ENCODE peak calls at places on chromosomes 16 and 17, in five cellular contexts. K is fibroblast of lung, V is neural progenitor cell, W is GM23248, Q is mammary epithelial cell. A is an unnamed sample.

GRCh38 chr16:15946257-15947044 is 3.0 kb upstream of the ABCC1 start:
- DNase-seq in W (peak; percentile 89), V (no peak), Q (peak; percentile 80), K (peak; percentile 82), A (peak; percentile 62)

GRCh38 chr17:44363613-44364159 is at the start of gene FAM171A2:
- DNase-seq in W (peak; percentile 82), K (peak; percentile 40), Q (peak; percentile 23), V (peak; percentile 93), A (peak; percentile 58)

GRCh38 chr16:85521737-85522042 is 91.4 kb upstream of the GSE1 start:
- DNase-seq in K (no peak), V (no peak), W (no peak), Q (no peak), A (peak; percentile 33)

GRCh38 chr16:66354321-66354854 is 12.1 kb upstream of the CDH5 start:
- DNase-seq in W (no peak), Q (no peak), K (no peak), V (no peak), A (no peak)

GRCh38 chr17:4881761-4882555 is 17.4 kb upstream of the C17orf107 start:
- DNase-seq in V (peak; percentile 79), W (peak; percentile 64), K (peak; percentile 34), Q (peak; percentile 63), A (peak; percentile 68)

GRCh38 chr17:38541281-38541680 is 64.5 kb downstream of the SRCIN1 start:
- DNase-seq in K (no peak), Q (no peak), V (no peak), W (no peak), A (no peak)

GRCh38 chr17:64006361-64007088 is 8.4 kb downstream of the PRR29 start:
- DNase-seq in W (no peak), Q (no peak), V (no peak), K (no peak), A (no peak)

GRCh38 chr16:49530396-49530795 is 156.8 kb downstream of the C16orf78 start:
- DNase-seq in W (no peak), Q (no peak), V (no peak), K (no peak), A (peak; percentile 63)

GRCh38 chr16:84633622-84634021 is 14.7 kb upstream of the KLHL36 start:
- DNase-seq in W (no peak), K (no peak), V (no peak), Q (no peak), A (no peak)

GRCh38 chr17:69870751-69871199 is 204.2 kb upstream of the KCNJ16 start:
- DNase-seq in W (peak; percentile 78), V (peak; percentile 62), K (peak; percentile 76), Q (peak; percentile 79), A (peak; percentile 1)

GRCh38 chr17:72976971-72977767 is 115.3 kb downstream of the SLC39A11 start:
- DNase-seq in W (peak; percentile 92), Q (peak; percentile 33), V (no peak), K (peak; percentile 89), A (peak; percentile 31)

GRCh38 chr17:28612936-28613872 is 781 bp downstream of the RSKR start:
- DNase-seq in W (peak; percentile 47), Q (peak; percentile 2), V (peak; percentile 74), K (peak; percentile 38), A (peak; percentile 62)

GRCh38 chr17:1030684-1031557 is 34.0 kb downstream of the TIMM22 start:
- DNase-seq in K (peak; percentile 22), V (peak; percentile 24), Q (no peak), W (peak; percentile 18), A (no peak)

GRCh38 chr17:7250655-7251329 is 742 bp downstream of the CTDNEP1 start:
- DNase-seq in W (peak; percentile 37), Q (no peak), K (no peak), V (peak; percentile 38), A (no peak)

GRCh38 chr17:48215583-48216139 is 108.1 kb downstream of the SNX11 start:
- DNase-seq in V (peak; percentile 61), W (peak; percentile 66), K (peak; percentile 56), Q (peak; percentile 31), A (peak; percentile 74)

GRCh38 chr17:61480414-61480807 is 28.2 kb downstream of the TBX4 start:
- DNase-seq in Q (no peak), W (no peak), V (no peak), K (no peak), A (no peak)

GRCh38 chr16:15607700-15608396 is 35.1 kb downstream of the MARF1 start:
- DNase-seq in Q (peak; percentile 6), W (peak; percentile 31), V (no peak), K (peak; percentile 86), A (no peak)

GRCh38 chr17:76414334-76415295 is 30.2 kb downstream of the SPHK1 start:
- DNase-seq in W (peak; percentile 51), V (peak; percentile 21), K (peak; percentile 62), Q (no peak), A (peak; percentile 26)

GRCh38 chr17:43020789-43021738 is 1.1 kb downstream of the VAT1 start:
- DNase-seq in V (peak; percentile 64), K (peak; percentile 58), Q (peak; percentile 47), W (peak; percentile 89), A (no peak)

GRCh38 chr17:15951368-15952047 is 6.6 kb downstream of the ADORA2B start:
- DNase-seq in W (no peak), V (no peak), Q (no peak), K (no peak), A (no peak)

GRCh38 chr17:31318298-31319190 is 2.9 kb downstream of the EVI2A start:
- DNase-seq in V (peak; percentile 18), W (peak; percentile 45), Q (peak; percentile 86), K (peak; percentile 93), A (no peak)

GRCh38 chr16:88066234-88066633 is 115.0 kb downstream of the BANP start:
- DNase-seq in V (no peak), K (no peak), Q (no peak), W (no peak), A (no peak)

GRCh38 chr17:68963958-68964357 is 8.8 kb upstream of the ABCA8 start:
- DNase-seq in K (no peak), Q (no peak), W (peak; percentile 36), V (no peak), A (no peak)

GRCh38 chr17:42403150-42403549 is 14.9 kb upstream of the STAT3 start:
- DNase-seq in K (no peak), V (peak; percentile 68), W (no peak), Q (no peak), A (peak; percentile 15)

GRCh38 chr17:17792551-17793377 is 44.0 kb downstream of the SREBF1 start:
- DNase-seq in K (peak; percentile 49), W (peak; percentile 53), V (peak; percentile 64), Q (no peak), A (peak; percentile 84)

GRCh38 chr17:51445934-51446333 is 185.6 kb downstream of the UTP18 start:
- DNase-seq in W (no peak), V (no peak), Q (no peak), K (no peak), A (no peak)

GRCh38 chr16:18833707-18834505 is 32.6 kb upstream of the ARL6IP1 start:
- DNase-seq in Q (no peak), K (no peak), W (no peak), V (no peak), A (no peak)

GRCh38 chr16:57023541-57024249 is 34.3 kb downstream of the NLRC5 start:
- DNase-seq in Q (no peak), K (no peak), V (no peak), W (no peak), A (no peak)

GRCh38 chr17:47197821-47198220 is 8.7 kb upstream of the CDC27 start:
- DNase-seq in Q (no peak), K (no peak), W (no peak), V (no peak), A (no peak)

GRCh38 chr16:79171504-79172240 is 428.9 kb downstream of the MAF start:
- DNase-seq in V (no peak), K (no peak), W (no peak), Q (no peak), A (no peak)

GRCh38 chr16:86802013-86802412 is 223.7 kb downstream of the FOXL1 start:
- DNase-seq in Q (no peak), K (no peak), V (no peak), W (no peak), A (no peak)

GRCh38 chr16:14177704-14178103 is 106.6 kb downstream of the MRTFB start:
- DNase-seq in Q (no peak), K (no peak), V (no peak), W (no peak), A (no peak)

GRCh38 chr16:3951861-3952332 is 71.4 kb upstream of the CREBBP start:
- DNase-seq in W (peak; percentile 59), V (no peak), K (peak; percentile 64), Q (no peak), A (no peak)

GRCh38 chr17:65544658-65545057 is 16.8 kb downstream of the AXIN2 start:
- DNase-seq in Q (no peak), V (no peak), K (no peak), W (no peak), A (no peak)

GRCh38 chr17:40945414-40945813 is 8.0 kb upstream of the KRT23 start:
- DNase-seq in K (no peak), V (peak; percentile 31), W (no peak), Q (no peak), A (no peak)
- TF ChIP-seq EZH2 in K (no peak), V (no peak), W (no peak), Q (no peak), A (no peak)

DNA sequence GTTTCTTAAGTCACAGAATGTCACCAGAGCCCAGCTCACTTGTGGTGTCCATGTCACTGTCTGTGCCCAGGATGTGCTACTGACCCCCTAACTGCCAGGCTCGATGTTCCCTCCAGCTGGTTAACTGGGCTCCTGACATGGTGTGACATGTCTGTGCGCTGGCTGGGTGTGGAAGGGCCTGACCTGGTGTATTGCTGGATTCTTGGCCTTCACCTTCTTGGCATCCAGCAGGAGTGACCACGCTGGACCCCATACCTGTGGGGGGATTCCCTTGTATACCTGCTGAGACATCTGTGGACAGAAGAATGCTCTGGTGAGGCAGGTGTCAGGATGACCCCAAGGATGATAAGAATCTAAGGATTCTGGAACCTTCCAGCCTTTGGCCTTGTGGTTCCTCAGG is 1690.1 kb downstream of the TP53TG3F start:
- DNase-seq in V (no peak), W (no peak), Q (no peak), K (no peak), A (no peak)
- H3K9me3 ChIP-seq in V (peaks cover 8% of the 10 kb centered on the region), W (no peaks in the 10 kb centered on the region), Q (peaks cover 19% of the 10 kb centered on the region), K (no peaks in the 10 kb centered on the region), A (peaks cover 53% of the 10 kb centered on the region)

GRCh38 chr16:560701-561412 is 663 bp downstream of the PRR35 start:
- DNase-seq in V (no peak), Q (no peak), K (no peak), W (no peak), A (no peak)
- TF ChIP-seq EZH2 in V (peak; percentile 82), Q (peak; percentile 71), K (peak; percentile 98), W (peak; percentile 89), A (peak; percentile 93)

GRCh38 chr17:75307957-75308731 is 18.9 kb upstream of the SLC25A19 start:
- DNase-seq in V (no peak), K (no peak), Q (no peak), W (no peak), A (no peak)
- H3K9me3 ChIP-seq in V (no peaks in the 10 kb centered on the region), K (no peaks in the 10 kb centered on the region), Q (no peaks in the 10 kb centered on the region), W (no peaks in the 10 kb centered on the region), A (no peaks in the 10 kb centered on the region)

GRCh38 chr17:45949755-45950320 is 49.2 kb upstream of the STH start:
- DNase-seq in W (no peak), Q (no peak), V (no peak), K (no peak), A (no peak)
- TF ChIP-seq EZH2 in W (no peak), Q (no peak), V (no peak), K (no peak), A (no peak)